ENCODE peak calls at places on chromosome 20, in six cellular contexts. W is T-cell, N is AG04449, I is SW480, X is AG10803, K is amniotic stem cell. S is an unnamed sample.

GRCh38 chr20:44187054-44187762 is at the start of gene JPH2:
- DNase-seq in W (no peak), N (no peak), I (peak), X (peak), K (peak), S (peak)

GRCh38 chr20:50186151-50186885 is 4.3 kb upstream of the CEBPB start:
- DNase-seq in W (peak), N (no peak), I (peak), X (peak), K (peak), S (peak)

GRCh38 chr20:53186630-53187029 is 214.5 kb downstream of the TSHZ2 start:
- DNase-seq in W (no peak), N (no peak), I (no peak), X (no peak), K (no peak), S (no peak)

GRCh38 chr20:49594929-49595311 is 27.0 kb upstream of the PTGIS start:
- DNase-seq in W (no peak), N (no peak), I (no peak), X (no peak), K (no peak), S (no peak)

GRCh38 chr20:37937686-37938085 is 34.8 kb downstream of the VSTM2L start:
- DNase-seq in W (no peak), N (no peak), I (no peak), X (no peak), K (no peak), S (no peak)

GRCh38 chr20:47929368-47930115 is 144.3 kb upstream of the SULF2 start:
- DNase-seq in W (no peak), N (peak), I (peak), X (peak), K (peak), S (peak)

GRCh38 chr20:9889270-9889981 is 50.5 kb upstream of the PAK5 start:
- DNase-seq in W (no peak), N (no peak), I (peak), X (no peak), K (no peak), S (no peak)

GRCh38 chr20:23145281-23145700 is 59.2 kb upstream of the CD93 start:
- DNase-seq in W (no peak), N (no peak), I (no peak), X (peak), K (peak), S (peak)

GRCh38 chr20:48999890-49000870 is 45.9 kb upstream of the CSE1L start:
- DNase-seq in W (no peak), N (no peak), I (no peak), X (no peak), K (no peak), S (no peak)

GRCh38 chr20:25738198-25738597 is 41.5 kb upstream of the ZNF337 start:
- DNase-seq in W (no peak), N (peak), I (no peak), X (peak), K (no peak), S (no peak)

GRCh38 chr20:40633123-40633850 is 55.7 kb downstream of the MAFB start:
- DNase-seq in W (no peak), N (no peak), I (no peak), X (no peak), K (no peak), S (no peak)

S was measured in AG20443.